ENCODE peak calls at places on chromosomes 6 and 20, in nine cellular contexts. One of them, this sample, is unnamed.

GRCh38 chr20:16063876-16064275 is 509.4 kb downstream of the KIF16B start:
- DNase-seq in tibial artery: no peak
- DNase-seq in BE2C: no peak
- DNase-seq in HFF-Myc: no peak
- DNase-seq in BJ: no peak
- DNase-seq in pancreas: no peak
- DNase-seq in GM23338: no peak
- DNase-seq in colonic mucosa: no peak
- DNase-seq in AG10803: peak
- DNase-seq in this sample: no peak

GRCh38 chr20:2203436-2203835 is 92.4 kb upstream of the TGM3 start:
- DNase-seq in GM23338: no peak
- DNase-seq in AG10803: no peak
- DNase-seq in BJ: no peak
- DNase-seq in tibial artery: no peak
- DNase-seq in colonic mucosa: no peak
- DNase-seq in HFF-Myc: no peak
- DNase-seq in BE2C: no peak
- DNase-seq in pancreas: no peak
- DNase-seq in this sample: no peak

GRCh38 chr6:41784581-41785171 is 2.8 kb upstream of the TOMM6 start:
- DNase-seq in colonic mucosa: no peak
- DNase-seq in AG10803: no peak
- DNase-seq in pancreas: peak
- DNase-seq in tibial artery: no peak
- DNase-seq in GM23338: peak
- DNase-seq in BJ: no peak
- DNase-seq in HFF-Myc: no peak
- DNase-seq in BE2C: no peak
- DNase-seq in this sample: no peak

GRCh38 chr6:132465530-132466485 is 47.1 kb downstream of the STX7 start:
- DNase-seq in AG10803: no peak
- DNase-seq in BE2C: no peak
- DNase-seq in BJ: no peak
- DNase-seq in GM23338: no peak
- DNase-seq in colonic mucosa: no peak
- DNase-seq in tibial artery: no peak
- DNase-seq in pancreas: no peak
- DNase-seq in HFF-Myc: no peak
- DNase-seq in this sample: no peak

GRCh38 chr6:112216699-112217551 is 37.4 kb downstream of the LAMA4 start:
- DNase-seq in pancreas: no peak
- DNase-seq in AG10803: peak
- DNase-seq in colonic mucosa: no peak
- DNase-seq in GM23338: no peak
- DNase-seq in HFF-Myc: no peak
- DNase-seq in BE2C: no peak
- DNase-seq in tibial artery: no peak
- DNase-seq in BJ: peak
- DNase-seq in this sample: peak

GRCh38 chr6:151149788-151150187 is 90.0 kb upstream of the AKAP12 start:
- DNase-seq in BJ: no peak
- DNase-seq in tibial artery: no peak
- DNase-seq in colonic mucosa: no peak
- DNase-seq in BE2C: no peak
- DNase-seq in pancreas: no peak
- DNase-seq in AG10803: no peak
- DNase-seq in GM23338: no peak
- DNase-seq in HFF-Myc: no peak
- DNase-seq in this sample: no peak

GRCh38 chr6:3751019-3751729 is at the start of gene PXDC1:
- DNase-seq in colonic mucosa: no peak
- DNase-seq in pancreas: peak
- DNase-seq in GM23338: peak
- DNase-seq in BJ: no peak
- DNase-seq in BE2C: no peak
- DNase-seq in AG10803: no peak
- DNase-seq in HFF-Myc: no peak
- DNase-seq in tibial artery: no peak
- DNase-seq in this sample: no peak

GRCh38 chr20:57996936-57997629 is 231.4 kb downstream of the ANKRD60 start:
- DNase-seq in GM23338: no peak
- DNase-seq in BE2C: no peak
- DNase-seq in AG10803: peak
- DNase-seq in HFF-Myc: peak
- DNase-seq in tibial artery: no peak
- DNase-seq in colonic mucosa: no peak
- DNase-seq in pancreas: peak
- DNase-seq in BJ: peak
- DNase-seq in this sample: peak

DNA sequence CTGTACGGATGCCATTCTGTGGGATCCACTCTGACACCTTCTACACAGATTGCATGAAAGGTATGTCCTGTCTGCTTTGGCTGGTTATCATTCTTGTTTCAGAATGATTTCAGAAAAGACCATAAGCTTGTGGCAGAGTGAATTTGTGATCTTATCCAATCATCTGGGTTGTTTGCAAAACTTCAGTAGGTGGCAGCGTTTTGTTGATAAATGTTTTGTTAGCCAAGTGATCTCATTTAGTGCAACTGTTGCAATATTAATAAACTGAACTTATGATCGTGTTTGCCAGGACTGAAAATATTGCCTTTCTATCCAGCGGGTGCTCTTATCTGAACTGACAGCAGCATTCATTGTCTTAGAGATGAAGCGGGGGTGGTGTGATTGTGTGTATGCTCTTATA is 613.2 kb upstream of the NOX3 start:
- DNase-seq in BJ: no peak
- DNase-seq in tibial artery: no peak
- DNase-seq in colonic mucosa: no peak
- DNase-seq in AG10803: no peak
- DNase-seq in BE2C: no peak
- DNase-seq in GM23338: no peak
- DNase-seq in HFF-Myc: no peak
- DNase-seq in pancreas: no peak
- DNase-seq in this sample: no peak
- TF ChIP-seq CTCF in BJ: no peak
- TF ChIP-seq CTCF in tibial artery: no peak
- TF ChIP-seq CTCF in colonic mucosa: no peak
- TF ChIP-seq CTCF in AG10803: no peak
- TF ChIP-seq CTCF in BE2C: peak
- TF ChIP-seq CTCF in GM23338: peak
- TF ChIP-seq CTCF in HFF-Myc: no peak
- TF ChIP-seq CTCF in pancreas: no peak
- TF ChIP-seq CTCF in this sample: no peak

GRCh38 chr20:23049201-23049932 is at the start of gene THBD:
- DNase-seq in BE2C: no peak
- DNase-seq in AG10803: peak
- DNase-seq in pancreas: peak
- DNase-seq in colonic mucosa: peak
- DNase-seq in GM23338: peak
- DNase-seq in tibial artery: peak
- DNase-seq in HFF-Myc: no peak
- DNase-seq in BJ: no peak
- DNase-seq in this sample: no peak

GRCh38 chr20:23047738-23048214 is 1.7 kb downstream of the THBD start:
- DNase-seq in BJ: no peak
- DNase-seq in AG10803: no peak
- DNase-seq in GM23338: peak
- DNase-seq in pancreas: no peak
- DNase-seq in tibial artery: no peak
- DNase-seq in BE2C: no peak
- DNase-seq in colonic mucosa: no peak
- DNase-seq in HFF-Myc: no peak
- DNase-seq in this sample: no peak

GRCh38 chr20:23049933-23050838 is 714 bp upstream of the THBD start:
- DNase-seq in BJ: no peak
- DNase-seq in tibial artery: peak
- DNase-seq in colonic mucosa: peak
- DNase-seq in GM23338: peak
- DNase-seq in HFF-Myc: no peak
- DNase-seq in AG10803: no peak
- DNase-seq in pancreas: peak
- DNase-seq in BE2C: no peak
- DNase-seq in this sample: no peak

GRCh38 chr20:23047001-23047737 is 2.3 kb downstream of the THBD start:
- DNase-seq in BJ: no peak
- DNase-seq in AG10803: no peak
- DNase-seq in GM23338: no peak
- DNase-seq in colonic mucosa: no peak
- DNase-seq in HFF-Myc: no peak
- DNase-seq in BE2C: no peak
- DNase-seq in tibial artery: no peak
- DNase-seq in pancreas: no peak
- DNase-seq in this sample: no peak

GRCh38 chr20:23048283-23049200 is 930 bp downstream of the THBD start:
- DNase-seq in BJ: no peak
- DNase-seq in HFF-Myc: peak
- DNase-seq in pancreas: peak
- DNase-seq in colonic mucosa: peak
- DNase-seq in GM23338: peak
- DNase-seq in tibial artery: peak
- DNase-seq in AG10803: peak
- DNase-seq in BE2C: no peak
- DNase-seq in this sample: no peak
- H3K4me3 ChIP-seq in BJ: no peak
- H3K4me3 ChIP-seq in HFF-Myc: peak
- H3K4me3 ChIP-seq in pancreas: peak
- H3K4me3 ChIP-seq in colonic mucosa: peak
- H3K4me3 ChIP-seq in GM23338: peak
- H3K4me3 ChIP-seq in tibial artery: peak
- H3K4me3 ChIP-seq in AG10803: peak
- H3K4me3 ChIP-seq in BE2C: no peak
- H3K4me3 ChIP-seq in this sample: peak

GRCh38 chr6:140047321-140047720 is 672.9 kb upstream of the CITED2 start:
- DNase-seq in HFF-Myc: no peak
- DNase-seq in GM23338: no peak
- DNase-seq in pancreas: no peak
- DNase-seq in AG10803: no peak
- DNase-seq in colonic mucosa: no peak
- DNase-seq in tibial artery: no peak
- DNase-seq in BE2C: no peak
- DNase-seq in BJ: no peak
- DNase-seq in this sample: no peak

GRCh38 chr6:140051521-140052455 is 677.3 kb upstream of the CITED2 start:
- DNase-seq in pancreas: no peak
- DNase-seq in HFF-Myc: peak
- DNase-seq in GM23338: no peak
- DNase-seq in BJ: peak
- DNase-seq in BE2C: no peak
- DNase-seq in AG10803: peak
- DNase-seq in tibial artery: no peak
- DNase-seq in colonic mucosa: no peak
- DNase-seq in this sample: peak

GRCh38 chr6:140048202-140048790 is 673.8 kb upstream of the CITED2 start:
- DNase-seq in tibial artery: no peak
- DNase-seq in AG10803: no peak
- DNase-seq in BE2C: no peak
- DNase-seq in pancreas: no peak
- DNase-seq in HFF-Myc: no peak
- DNase-seq in colonic mucosa: no peak
- DNase-seq in GM23338: no peak
- DNase-seq in BJ: no peak
- DNase-seq in this sample: no peak

GRCh38 chr6:140050232-140050995 is 676.0 kb upstream of the CITED2 start:
- DNase-seq in AG10803: peak
- DNase-seq in HFF-Myc: no peak
- DNase-seq in BE2C: peak
- DNase-seq in tibial artery: no peak
- DNase-seq in GM23338: peak
- DNase-seq in pancreas: no peak
- DNase-seq in BJ: no peak
- DNase-seq in colonic mucosa: no peak
- DNase-seq in this sample: no peak

DNA sequence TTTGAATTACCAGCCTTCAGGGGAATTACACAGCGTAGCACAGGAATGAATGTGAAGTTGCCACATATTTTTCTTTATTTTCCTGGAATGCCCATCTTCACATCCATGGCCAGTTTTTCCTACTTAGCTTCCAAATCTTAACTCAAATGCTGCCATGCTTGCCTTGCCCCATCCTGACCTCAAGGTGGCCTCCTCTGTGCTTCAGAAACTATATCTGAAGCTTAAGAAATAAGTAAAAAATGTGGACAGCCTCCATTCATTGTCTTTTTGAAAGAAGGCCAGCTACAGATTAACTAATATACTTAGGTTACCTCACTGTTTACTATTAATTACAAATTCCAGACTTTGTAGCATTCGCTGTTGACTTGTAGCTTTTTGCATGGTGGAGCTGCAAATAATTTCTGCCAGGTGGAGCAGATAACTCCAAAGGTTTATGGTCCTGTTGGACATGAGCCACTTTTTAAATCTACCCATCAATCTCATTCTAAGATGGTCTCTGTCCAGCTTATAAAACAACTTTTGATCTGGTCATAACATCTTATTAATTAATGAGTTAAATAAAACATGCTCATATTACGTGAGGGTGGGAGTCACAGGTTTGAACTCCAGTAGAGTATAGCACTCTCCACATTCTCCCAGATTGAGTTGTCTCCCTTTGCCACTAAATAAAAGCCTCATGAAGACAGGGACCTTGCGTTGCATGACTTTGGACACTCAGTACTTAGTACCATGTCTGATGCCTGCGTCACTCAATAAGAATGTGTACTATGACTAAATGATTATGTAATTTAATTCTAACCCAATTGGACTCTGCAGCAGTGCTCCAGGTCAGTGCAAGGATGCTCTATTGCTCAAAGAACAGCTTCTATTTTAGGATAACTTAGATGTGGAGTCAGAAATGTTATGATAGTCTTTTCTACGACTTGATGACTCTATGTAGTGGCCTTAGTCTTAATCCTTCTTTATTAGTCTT is 678.6 kb upstream of the CITED2 start:
- DNase-seq in tibial artery: no peak
- DNase-seq in BE2C: peak
- DNase-seq in AG10803: peak
- DNase-seq in BJ: no peak
- DNase-seq in colonic mucosa: no peak
- DNase-seq in GM23338: peak
- DNase-seq in HFF-Myc: no peak
- DNase-seq in pancreas: no peak
- DNase-seq in this sample: no peak
- TF ChIP-seq CTCF in tibial artery: no peak
- TF ChIP-seq CTCF in BE2C: peak
- TF ChIP-seq CTCF in AG10803: peak
- TF ChIP-seq CTCF in BJ: peak
- TF ChIP-seq CTCF in colonic mucosa: peak
- TF ChIP-seq CTCF in GM23338: peak
- TF ChIP-seq CTCF in HFF-Myc: peak
- TF ChIP-seq CTCF in pancreas: no peak
- TF ChIP-seq CTCF in this sample: peak

GRCh38 chr6:152980656-152981055 is 2.2 kb downstream of the FBXO5 start:
- DNase-seq in BJ: no peak
- DNase-seq in AG10803: no peak
- DNase-seq in pancreas: no peak
- DNase-seq in colonic mucosa: no peak
- DNase-seq in HFF-Myc: no peak
- DNase-seq in tibial artery: no peak
- DNase-seq in BE2C: no peak
- DNase-seq in GM23338: no peak
- DNase-seq in this sample: no peak

GRCh38 chr6:152979116-152979515 is 3.7 kb downstream of the FBXO5 start:
- DNase-seq in HFF-Myc: no peak
- DNase-seq in AG10803: no peak
- DNase-seq in tibial artery: no peak
- DNase-seq in BJ: no peak
- DNase-seq in GM23338: no peak
- DNase-seq in colonic mucosa: no peak
- DNase-seq in pancreas: no peak
- DNase-seq in BE2C: no peak
- DNase-seq in this sample: no peak

GRCh38 chr6:152981989-152982767 is 663 bp downstream of the FBXO5 start:
- DNase-seq in colonic mucosa: peak
- DNase-seq in pancreas: peak
- DNase-seq in GM23338: peak
- DNase-seq in tibial artery: no peak
- DNase-seq in BE2C: peak
- DNase-seq in HFF-Myc: no peak
- DNase-seq in BJ: no peak
- DNase-seq in AG10803: no peak
- DNase-seq in this sample: no peak

GRCh38 chr6:152982768-152983636 is at the start of gene FBXO5:
- DNase-seq in pancreas: peak
- DNase-seq in GM23338: peak
- DNase-seq in AG10803: peak
- DNase-seq in BJ: peak
- DNase-seq in HFF-Myc: peak
- DNase-seq in colonic mucosa: peak
- DNase-seq in BE2C: peak
- DNase-seq in tibial artery: peak
- DNase-seq in this sample: peak

DNA sequence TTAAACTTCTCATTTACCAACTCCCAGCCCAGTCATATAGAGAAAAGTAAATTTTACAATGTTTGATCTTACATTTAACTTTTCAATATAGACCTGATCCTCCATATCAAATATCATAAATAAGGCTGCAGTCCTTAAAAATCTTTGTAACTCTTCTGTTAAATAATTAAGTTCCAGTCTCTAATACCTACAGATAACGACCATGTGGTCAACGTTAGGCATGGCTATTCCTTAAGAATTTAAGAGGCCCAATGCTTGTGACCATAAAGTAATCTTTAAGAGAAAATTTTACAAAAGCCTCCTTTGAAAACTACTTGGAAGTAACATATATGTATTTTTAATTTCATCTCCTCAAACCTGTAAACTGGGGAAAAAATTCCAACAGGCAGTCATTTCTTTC is 1.6 kb downstream of the FBXO5 start:
- DNase-seq in tibial artery: no peak
- DNase-seq in HFF-Myc: no peak
- DNase-seq in GM23338: no peak
- DNase-seq in pancreas: no peak
- DNase-seq in colonic mucosa: no peak
- DNase-seq in AG10803: no peak
- DNase-seq in BE2C: no peak
- DNase-seq in BJ: no peak
- DNase-seq in this sample: no peak
- H3K4me3 ChIP-seq in tibial artery: no peak
- H3K4me3 ChIP-seq in HFF-Myc: peak
- H3K4me3 ChIP-seq in GM23338: peak
- H3K4me3 ChIP-seq in pancreas: no peak
- H3K4me3 ChIP-seq in colonic mucosa: no peak
- H3K4me3 ChIP-seq in AG10803: peak
- H3K4me3 ChIP-seq in BE2C: peak
- H3K4me3 ChIP-seq in BJ: peak
- H3K4me3 ChIP-seq in this sample: peak

This sample was measured in AG09309.